ENCODE peak calls at places on chromosomes 3 and 15, in seven cellular contexts. D is fibroblast of lung; Q is PC-3; A is heart right ventricle; T is WERI-Rb-1; L is SK-N-SH; Z is CD8-positive, alpha-beta memory T cell. U is an unnamed sample. For H3K9me3 and H3K27me3, the result is how much of the 10 kb centered on the place peaks cover.

GRCh38 chr3:158106773-158107461 is 697 bp upstream of the SHOX2 start:
- DNase-seq in D (no peak), Q (no peak), A (no peak), T (peak), L (peak), Z (no peak), U (peak)

GRCh38 chr3:72661115-72661457 is 187.2 kb downstream of the SHQ1 start:
- DNase-seq in D (peak), Q (peak), A (peak), T (no peak), L (peak), Z (no peak), U (peak)

GRCh38 chr15:40454904-40455391 is 14.2 kb downstream of the BAHD1 start:
- DNase-seq in D (peak), Q (peak), A (no peak), T (no peak), L (no peak), Z (no peak), U (peak)

GRCh38 chr3:33664195-33664594 is 53.9 kb downstream of the CLASP2 start:
- DNase-seq in D (peak), Q (peak), A (no peak), T (no peak), L (no peak), Z (no peak), U (no peak)

GRCh38 chr15:95499397-95499796 is 831.1 kb upstream of the NR2F2 start:
- DNase-seq in D (no peak), Q (no peak), A (peak), T (no peak), L (no peak), Z (no peak), U (no peak)

GRCh38 chr3:105277656-105278055 is 89.1 kb upstream of the ALCAM start:
- DNase-seq in D (peak), Q (peak), A (no peak), T (no peak), L (no peak), Z (no peak), U (peak)

GRCh38 chr3:95097493-95097892 is 1034.6 kb downstream of the NSUN3 start:
- DNase-seq in D (no peak), Q (peak), A (no peak), T (no peak), L (no peak), Z (no peak), U (no peak)

GRCh38 chr15:66766282-66767228 is 64.5 kb downstream of the SMAD6 start:
- DNase-seq in D (peak), Q (peak), A (no peak), T (no peak), L (no peak), Z (no peak), U (peak)

GRCh38 chr3:160780246-160780645 is 24.2 kb downstream of the PPM1L start:
- DNase-seq in D (no peak), Q (no peak), A (no peak), T (no peak), L (no peak), Z (no peak), U (no peak)

GRCh38 chr15:76150508-76150907 is 90.7 kb downstream of the TMEM266 start:
- DNase-seq in D (no peak), Q (no peak), A (no peak), T (no peak), L (no peak), Z (no peak), U (peak)

GRCh38 chr3:150249776-150250175 is 158.3 kb upstream of the TSC22D2 start:
- DNase-seq in D (peak), Q (no peak), A (no peak), T (no peak), L (no peak), Z (no peak), U (peak)

GRCh38 chr15:25182736-25183445 is 228.1 kb downstream of the SNRPN start:
- DNase-seq in D (no peak), Q (no peak), A (no peak), T (peak), L (no peak), Z (no peak), U (no peak)

GRCh38 chr15:51647128-51647562 is 24.6 kb upstream of the DMXL2 start:
- DNase-seq in D (peak), Q (peak), A (peak), T (no peak), L (peak), Z (no peak), U (peak)

GRCh38 chr15:57218826-57219576 is 157.3 kb upstream of the CGNL1 start:
- DNase-seq in D (peak), Q (no peak), A (no peak), T (peak), L (peak), Z (no peak), U (peak)

GRCh38 chr15:60384526-60385127 is 13.2 kb downstream of the ANXA2 start:
- DNase-seq in D (no peak), Q (no peak), A (no peak), T (no peak), L (no peak), Z (no peak), U (no peak)

GRCh38 chr15:41269887-41270286 is 38.8 kb downstream of the CHP1 start:
- DNase-seq in D (no peak), Q (no peak), A (no peak), T (no peak), L (no peak), Z (no peak), U (no peak)

GRCh38 chr15:92901053-92901761 is 1.1 kb downstream of the CHD2 start:
- DNase-seq in D (no peak), Q (no peak), A (no peak), T (no peak), L (no peak), Z (no peak), U (no peak)

GRCh38 chr3:56858331-56858730 is 56.6 kb upstream of the ARHGEF3 start:
- DNase-seq in D (no peak), Q (no peak), A (no peak), T (no peak), L (no peak), Z (no peak), U (no peak)

GRCh38 chr3:39148116-39149058 is 5.0 kb downstream of the CSRNP1 start:
- DNase-seq in D (peak), Q (no peak), A (no peak), T (peak), L (no peak), Z (no peak), U (no peak)

GRCh38 chr3:16460886-16461285 is 52.6 kb downstream of the RFTN1 start:
- DNase-seq in D (no peak), Q (no peak), A (no peak), T (no peak), L (no peak), Z (no peak), U (no peak)

GRCh38 chr3:173921741-173922140 is 524.2 kb downstream of the NLGN1 start:
- DNase-seq in D (no peak), Q (no peak), A (no peak), T (no peak), L (no peak), Z (no peak), U (no peak)

GRCh38 chr3:179464296-179465092 is 13.2 kb upstream of the GNB4 start:
- DNase-seq in D (no peak), Q (no peak), A (no peak), T (no peak), L (no peak), Z (no peak), U (no peak)

GRCh38 chr15:48781481-48782081 is 29.3 kb downstream of the CEP152 start:
- DNase-seq in D (no peak), Q (peak), A (no peak), T (no peak), L (no peak), Z (no peak), U (peak)

GRCh38 chr3:110814170-110815007 is 257.2 kb upstream of the NECTIN3 start:
- DNase-seq in D (peak), Q (peak), A (no peak), T (no peak), L (no peak), Z (peak), U (peak)

GRCh38 chr3:90035643-90036042 is 928.2 kb downstream of the EPHA3 start:
- DNase-seq in D (no peak), Q (no peak), A (no peak), T (no peak), L (no peak), Z (no peak), U (peak)

GRCh38 chr15:66498501-66499386 is 1.2 kb upstream of the SNAPC5 start:
- DNase-seq in D (peak), Q (peak), A (no peak), T (no peak), L (peak), Z (no peak), U (no peak)

GRCh38 chr3:56323986-56324420 is 144.3 kb downstream of the ERC2 start:
- DNase-seq in D (peak), Q (peak), A (no peak), T (peak), L (no peak), Z (no peak), U (peak)

GRCh38 chr3:147886889-147887288 is 477.7 kb downstream of the ZIC1 start:
- DNase-seq in D (no peak), Q (no peak), A (no peak), T (no peak), L (no peak), Z (no peak), U (no peak)

GRCh38 chr3:147887797-147888196 is 478.6 kb downstream of the ZIC1 start:
- DNase-seq in D (no peak), Q (no peak), A (no peak), T (no peak), L (no peak), Z (no peak), U (no peak)

GRCh38 chr3:147881933-147882332 is 472.8 kb downstream of the ZIC1 start:
- DNase-seq in D (peak), Q (no peak), A (no peak), T (no peak), L (no peak), Z (no peak), U (no peak)
- H3K9me3 ChIP-seq in D (under half), Q (under half), A (under half), T (under half), L (under half), Z (under half), U (under half)

GRCh38 chr3:127212711-127213110 is 19.8 kb downstream of the PRR23E start:
- DNase-seq in D (no peak), Q (no peak), A (no peak), T (no peak), L (no peak), Z (no peak), U (no peak)

GRCh38 chr3:127216415-127217261 is 23.7 kb downstream of the PRR23E start:
- DNase-seq in D (no peak), Q (peak), A (no peak), T (no peak), L (no peak), Z (no peak), U (peak)

GRCh38 chr3:127213381-127213918 is 20.5 kb downstream of the PRR23E start:
- DNase-seq in D (no peak), Q (no peak), A (no peak), T (no peak), L (no peak), Z (no peak), U (no peak)

GRCh38 chr3:127215714-127216414 is 22.9 kb downstream of the PRR23E start:
- DNase-seq in D (no peak), Q (no peak), A (no peak), T (no peak), L (no peak), Z (no peak), U (no peak)

DNA sequence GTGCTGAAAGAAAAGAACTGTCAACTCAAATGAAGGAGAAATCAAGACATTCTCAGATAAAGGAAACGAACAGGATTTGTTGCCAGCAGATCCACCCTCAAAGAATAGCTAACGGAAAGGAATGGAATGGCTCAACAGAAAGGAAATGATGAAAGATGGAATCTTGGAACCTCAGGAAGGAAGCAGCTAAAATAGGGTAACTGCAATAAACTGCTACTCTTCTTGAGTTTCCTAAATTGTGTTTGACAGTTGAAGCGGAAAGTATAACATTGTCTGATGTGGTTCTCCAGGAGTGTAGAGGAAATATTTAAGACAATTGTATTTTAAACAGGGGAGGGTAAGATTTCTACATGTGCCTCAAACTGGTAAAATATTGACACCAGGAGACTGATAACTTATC is 22.1 kb downstream of the PRR23E start:
- DNase-seq in D (no peak), Q (no peak), A (no peak), T (no peak), L (no peak), Z (no peak), U (no peak)
- H3K4me3 ChIP-seq in D (no peak), Q (no peak), A (no peak), T (no peak), L (no peak), Z (no peak), U (no peak)

GRCh38 chr3:14568269-14568668 is 28.1 kb upstream of the GRIP2 start:
- DNase-seq in D (no peak), Q (peak), A (no peak), T (no peak), L (no peak), Z (no peak), U (no peak)

GRCh38 chr3:14569474-14569873 is 29.3 kb upstream of the GRIP2 start:
- DNase-seq in D (no peak), Q (no peak), A (no peak), T (no peak), L (no peak), Z (no peak), U (no peak)

GRCh38 chr3:14564741-14565140 is 24.6 kb upstream of the GRIP2 start:
- DNase-seq in D (no peak), Q (peak), A (no peak), T (no peak), L (no peak), Z (no peak), U (peak)

GRCh38 chr3:14565791-14566588 is 25.8 kb upstream of the GRIP2 start:
- DNase-seq in D (peak), Q (peak), A (no peak), T (no peak), L (peak), Z (no peak), U (no peak)

GRCh38 chr3:14566812-14567211 is 26.7 kb upstream of the GRIP2 start:
- DNase-seq in D (no peak), Q (no peak), A (no peak), T (no peak), L (no peak), Z (no peak), U (no peak)
- H3K27me3 ChIP-seq in D (under half), Q (under half), A (half or more), T (under half), L (under half), Z (under half), U (under half)

GRCh38 chr3:20125912-20126311 is 60.1 kb downstream of the SGO1 start:
- DNase-seq in D (no peak), Q (no peak), A (no peak), T (no peak), L (no peak), Z (no peak), U (no peak)

GRCh38 chr3:20125289-20125688 is 60.7 kb downstream of the SGO1 start:
- DNase-seq in D (no peak), Q (no peak), A (no peak), T (no peak), L (no peak), Z (no peak), U (no peak)

GRCh38 chr3:20128378-20128777 is 57.6 kb downstream of the SGO1 start:
- DNase-seq in D (no peak), Q (no peak), A (peak), T (no peak), L (no peak), Z (no peak), U (no peak)

GRCh38 chr3:20130122-20130521 is 55.9 kb downstream of the SGO1 start:
- DNase-seq in D (no peak), Q (no peak), A (no peak), T (no peak), L (no peak), Z (no peak), U (no peak)
- H3K9me3 ChIP-seq in D (under half), Q (under half), A (under half), T (under half), L (under half), Z (under half), U (under half)

DNA sequence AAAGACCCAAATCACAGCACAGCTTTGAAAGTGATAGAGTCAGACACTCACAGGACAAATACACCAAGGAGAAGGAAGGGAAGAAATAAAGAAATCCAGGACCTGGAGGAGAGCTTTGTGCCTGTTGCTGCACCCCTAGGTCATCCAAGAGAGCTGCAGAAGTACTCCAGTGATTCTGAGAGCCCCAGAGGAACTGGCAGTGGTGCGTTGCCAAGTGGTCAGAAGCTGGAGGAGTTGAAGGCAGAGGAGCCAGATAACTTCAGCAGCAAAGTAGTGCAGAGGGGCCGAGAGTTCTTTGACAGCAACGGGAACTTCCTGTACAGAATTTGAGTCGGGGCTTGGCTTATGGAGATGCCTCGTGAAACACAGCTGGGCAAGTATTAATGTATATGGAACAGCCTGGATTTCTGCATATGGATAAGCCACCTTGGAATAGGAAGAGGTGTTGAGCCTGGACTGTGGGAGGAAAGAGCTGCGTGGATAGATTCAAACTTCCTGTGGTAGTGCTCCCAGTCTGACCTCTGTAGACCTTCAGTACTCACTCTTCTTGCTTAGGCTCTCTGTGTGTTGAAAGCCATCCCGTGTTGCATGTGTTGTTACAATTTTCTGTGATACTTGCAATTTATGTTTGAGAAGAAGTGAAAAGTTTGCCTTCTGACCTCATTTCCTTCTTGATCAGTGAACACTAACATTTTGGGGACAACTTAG is 6.1 kb downstream of the NGRN start:
- DNase-seq in D (no peak), Q (no peak), A (no peak), T (no peak), L (no peak), Z (no peak), U (no peak)
- H3K4me3 ChIP-seq in D (no peak), Q (no peak), A (no peak), T (no peak), L (no peak), Z (no peak), U (no peak)

U was measured in MG63.